ENCODE peak calls at places on chromosome 6, in four cellular contexts. V, D, M and S are unnamed samples.

GRCh38 chr6:169725270-169726048 is 1.2 kb upstream of the PHF10 start:
- DNase-seq in V (peak; percentile 76), M (peak; percentile 91), D (peak; percentile 37), S (no peak)

GRCh38 chr6:56727097-56727845 is 84.6 kb upstream of the DST start:
- DNase-seq in D (no peak), V (peak; percentile 65), M (no peak), S (no peak)

GRCh38 chr6:143060806-143061596 is at the start of gene AIG1:
- DNase-seq in M (peak; percentile 93), D (no peak), V (no peak), S (peak; percentile 22)

GRCh38 chr6:46510656-46511055 is 19.4 kb upstream of the RCAN2 start:
- DNase-seq in M (no peak), V (peak; percentile 46), D (no peak), S (no peak)

GRCh38 chr6:1641391-1641790 is 31.7 kb downstream of the FOXC1 start:
- DNase-seq in D (no peak), V (no peak), M (no peak), S (no peak)

GRCh38 chr6:123945386-123945785 is 141.7 kb downstream of the NKAIN2 start:
- DNase-seq in D (no peak), M (no peak), V (no peak), S (no peak)

GRCh38 chr6:113358063-113358583 is 499.0 kb upstream of the MARCKS start:
- DNase-seq in M (no peak), V (no peak), D (no peak), S (no peak)

GRCh38 chr6:142984386-142984785 is 39.4 kb upstream of the HIVEP2 start:
- DNase-seq in M (no peak), D (no peak), V (no peak), S (no peak)

GRCh38 chr6:90118581-90118980 is 178.1 kb downstream of the BACH2 start:
- DNase-seq in D (no peak), V (no peak), M (no peak), S (no peak)

GRCh38 chr6:161961046-161961445 is 687.2 kb upstream of the AGPAT4 start:
- DNase-seq in V (no peak), M (no peak), D (no peak), S (no peak)

GRCh38 chr6:137722749-137723272 is 144.2 kb upstream of the TNFAIP3 start:
- DNase-seq in V (no peak), D (no peak), M (no peak), S (no peak)

GRCh38 chr6:72861059-72861458 is 239.2 kb downstream of the KCNQ5 start:
- DNase-seq in D (no peak), M (no peak), V (no peak), S (no peak)

GRCh38 chr6:104486003-104486402 is 373.7 kb downstream of the HACE1 start:
- DNase-seq in D (no peak), V (no peak), M (no peak), S (no peak)

GRCh38 chr6:45654673-45655072 is 276.9 kb upstream of the SUPT3H start:
- DNase-seq in M (peak; percentile 72), V (no peak), D (no peak), S (no peak)

GRCh38 chr6:87848616-87849015 is 146.6 kb upstream of the AKIRIN2 start:
- DNase-seq in V (peak; percentile 29), M (no peak), D (no peak), S (no peak)

GRCh38 chr6:6758915-6759654 is 170.6 kb downstream of the LY86 start:
- DNase-seq in D (no peak), M (no peak), V (peak; percentile 84), S (no peak)

GRCh38 chr6:39225543-39225942 is 3.7 kb downstream of the KCNK5 start:
- DNase-seq in D (no peak), V (no peak), M (no peak), S (no peak)

GRCh38 chr6:33885121-33886057 is 81.6 kb upstream of the MLN start:
- DNase-seq in V (peak; percentile 30), M (no peak), D (no peak), S (no peak)

GRCh38 chr6:155271145-155271544 is 7.3 kb downstream of the CLDN20 start:
- DNase-seq in V (no peak), D (no peak), M (no peak), S (no peak)

GRCh38 chr6:111727041-111727440 is 121.4 kb upstream of the TRAF3IP2 start:
- DNase-seq in D (no peak), V (peak; percentile 45), M (no peak), S (no peak)

GRCh38 chr6:35725721-35726438 is 11.0 kb upstream of the ARMC12 start:
- DNase-seq in D (peak; percentile 57), M (peak; percentile 95), V (peak; percentile 85), S (no peak)

GRCh38 chr6:165841153-165841558 is 178.1 kb upstream of the PDE10A start:
- DNase-seq in V (no peak), M (no peak), D (no peak), S (no peak)

GRCh38 chr6:90303037-90303436 is 6.4 kb upstream of the BACH2 start:
- DNase-seq in D (no peak), M (no peak), V (no peak), S (no peak)

GRCh38 chr6:86477510-86478166 is 459.7 kb upstream of the HTR1E start:
- DNase-seq in V (no peak), M (no peak), D (no peak), S (no peak)

GRCh38 chr6:149362289-149362688 is 37.8 kb upstream of the SUMO4 start:
- DNase-seq in D (no peak), V (no peak), M (no peak), S (no peak)

GRCh38 chr6:55663914-55664313 is 84.9 kb upstream of the HMGCLL1 start:
- DNase-seq in M (no peak), V (no peak), D (no peak), S (no peak)

GRCh38 chr6:111711476-111711875 is 105.8 kb upstream of the TRAF3IP2 start:
- DNase-seq in V (no peak), D (peak; percentile 58), M (peak; percentile 88), S (no peak)

GRCh38 chr6:119209452-119210205 is 131.2 kb upstream of the FAM184A start:
- DNase-seq in M (no peak), D (no peak), V (peak; percentile 31), S (no peak)

GRCh38 chr6:30042914-30043313 is 18.2 kb upstream of the POLR1H start:
- DNase-seq in D (no peak), V (no peak), M (no peak), S (no peak)

GRCh38 chr6:30042476-30042875 is 18.6 kb upstream of the POLR1H start:
- DNase-seq in V (no peak), M (no peak), D (no peak), S (no peak)

GRCh38 chr6:30041221-30041620 is 19.8 kb upstream of the POLR1H start:
- DNase-seq in M (no peak), V (no peak), D (no peak), S (no peak)

GRCh38 chr6:30041821-30042220 is 19.2 kb upstream of the POLR1H start:
- DNase-seq in D (no peak), V (peak; percentile 22), M (no peak), S (no peak)

GRCh38 chr6:30037182-30037788 is 23.8 kb upstream of the POLR1H start:
- DNase-seq in V (peak; percentile 60), D (no peak), M (no peak), S (no peak)
- TF ChIP-seq CTCF in V (peak; percentile 55), D (peak; percentile 41), M (no peak), S (peak; percentile 41)

GRCh38 chr6:43951063-43951755 is 176.0 kb downstream of the MRPL14 start:
- DNase-seq in D (peak; percentile 68), M (peak; percentile 84), V (peak; percentile 60), S (no peak)
- TF ChIP-seq CTCF in D (peak; percentile 65), M (no peak), V (peak; percentile 55), S (peak; percentile 43)

DNA sequence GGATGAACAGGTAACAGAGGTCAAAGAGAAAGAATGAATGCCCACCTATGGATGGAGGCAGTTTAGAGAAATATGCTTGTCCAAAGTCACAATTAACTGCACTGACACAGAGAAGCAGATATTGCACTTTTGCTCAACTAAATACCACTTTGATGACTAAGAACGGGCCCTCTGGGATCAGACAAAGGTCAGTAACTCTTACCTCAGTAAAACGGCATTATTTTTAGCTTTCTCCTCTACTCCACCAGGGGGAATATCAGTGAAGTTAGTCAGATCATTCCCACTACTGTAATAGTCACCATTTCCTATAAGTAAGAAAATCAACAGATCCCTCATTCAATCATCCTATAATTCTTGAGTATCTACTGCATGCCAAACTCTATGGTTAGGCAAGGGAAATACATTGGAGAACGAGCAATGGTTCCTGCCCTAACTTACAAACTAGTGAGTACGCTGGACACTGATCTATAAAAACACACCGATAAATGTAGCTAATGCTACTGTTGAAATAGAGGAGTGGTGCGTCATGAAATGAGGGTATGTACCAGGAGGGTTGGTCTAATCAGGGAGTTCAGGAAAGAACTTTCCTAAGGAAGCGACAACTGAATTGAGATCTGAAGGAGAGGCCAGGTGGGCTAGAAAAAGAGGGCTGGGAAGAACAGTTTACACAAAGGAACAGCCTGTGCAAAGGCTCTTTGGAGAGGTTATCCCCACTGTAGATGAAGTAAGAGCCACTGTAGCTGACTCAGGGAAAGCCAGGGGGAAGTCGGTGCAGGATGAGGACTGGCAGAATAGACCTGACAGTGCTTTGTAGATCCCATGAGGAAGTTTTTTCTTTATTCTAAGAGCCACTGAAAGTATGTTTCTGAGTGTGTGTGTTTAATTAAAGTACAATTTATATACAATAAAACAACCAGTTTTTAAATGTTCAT is 9.2 kb downstream of the ECI2 start:
- DNase-seq in V (peak; percentile 89), D (no peak), M (no peak), S (no peak)
- TF ChIP-seq CTCF in V (peak; percentile 58), D (no peak), M (no peak), S (no peak)

GRCh38 chr6:42165016-42165415 is 8.1 kb upstream of the GUCA1A start:
- DNase-seq in M (no peak), V (peak; percentile 53), D (no peak), S (no peak)
- TF ChIP-seq CTCF in M (no peak), V (no peak), D (no peak), S (no peak)

GRCh38 chr6:125899726-125900182 is 56.8 kb upstream of the HINT3 start:
- DNase-seq in M (no peak), D (no peak), V (no peak), S (peak; percentile 39)
- TF ChIP-seq CTCF in M (no peak), D (no peak), V (no peak), S (no peak)

GRCh38 chr6:67361264-67361663 is 1273.8 kb upstream of the ADGRB3 start:
- DNase-seq in V (no peak), M (no peak), D (no peak), S (no peak)
- TF ChIP-seq CTCF in V (no peak), M (no peak), D (no peak), S (no peak)

GRCh38 chr6:13413906-13414555 is 73.4 kb downstream of the GFOD1 start:
- DNase-seq in D (peak; percentile 49), M (peak; percentile 87), V (peak; percentile 32), S (no peak)
- TF ChIP-seq CTCF in D (no peak), M (no peak), V (no peak), S (no peak)